ENCODE peak calls at places on chromosomes 11 and 22, in nine cellular contexts. Y is IMR-90, L is spleen, X is right lobe of liver, U is NB4, V is heart left ventricle, A is Peyer's patch, W is adrenal gland, O is K562. G is an unnamed sample.

GRCh38 chr11:47611240-47611863 is 17.1 kb upstream of the C1QTNF4 start:
- DNase-seq in Y (no peak), L (peak; percentile 36), X (no peak), U (peak; percentile 70), V (no peak), A (no peak), W (no peak), O (no peak), G (no peak)

GRCh38 chr11:69594481-69594880 is 46.5 kb upstream of the CCND1 start:
- DNase-seq in Y (no peak), L (no peak), X (no peak), U (peak; percentile 47), V (no peak), A (no peak), W (no peak), O (no peak), G (no peak)

GRCh38 chr11:17767301-17767885 is 32.8 kb downstream of the KCNC1 start:
- DNase-seq in Y (no peak), L (peak; percentile 35), X (no peak), U (peak; percentile 76), V (no peak), A (no peak), W (no peak), O (no peak), G (no peak)

GRCh38 chr11:76318744-76319384 is 62.1 kb downstream of the THAP12 start:
- DNase-seq in Y (peak; percentile 61), L (peak; percentile 95), X (peak; percentile 88), U (peak; percentile 83), V (peak; percentile 78), A (peak; percentile 89), W (peak; percentile 91), O (peak; percentile 86), G (peak; percentile 89)

GRCh38 chr22:20522134-20522827 is 14.9 kb downstream of the MED15 start:
- DNase-seq in Y (no peak), L (no peak), X (no peak), U (no peak), V (no peak), A (no peak), W (no peak), O (no peak), G (no peak)

GRCh38 chr11:59680287-59681154 is 11.7 kb upstream of the PATL1 start:
- DNase-seq in Y (peak; percentile 83), L (peak; percentile 79), X (peak; percentile 62), U (peak; percentile 83), V (peak; percentile 38), A (peak; percentile 58), W (peak; percentile 85), O (peak; percentile 92), G (peak; percentile 86)

GRCh38 chr11:57649826-57650738 is at the start of gene YPEL4:
- DNase-seq in Y (peak; percentile 83), L (peak; percentile 81), X (peak; percentile 50), U (peak; percentile 57), V (peak; percentile 61), A (peak; percentile 74), W (peak; percentile 87), O (peak; percentile 78), G (peak; percentile 94)

GRCh38 chr22:21933899-21934298 is 18.7 kb downstream of the PPM1F start:
- DNase-seq in Y (no peak), L (peak; percentile 74), X (no peak), U (no peak), V (no peak), A (no peak), W (no peak), O (no peak), G (no peak)

GRCh38 chr11:17651681-17652080 is 67.7 kb upstream of the MYOD1 start:
- DNase-seq in Y (no peak), L (no peak), X (no peak), U (no peak), V (no peak), A (no peak), W (peak; percentile 4), O (no peak), G (no peak)

GRCh38 chr22:25747245-25747944 is 5.4 kb downstream of the MYO18B start:
- DNase-seq in Y (peak; percentile 88), L (no peak), X (peak; percentile 59), U (no peak), V (no peak), A (no peak), W (peak; percentile 97), O (peak; percentile 77), G (peak; percentile 75)

GRCh38 chr22:19940536-19941364 is 822 bp upstream of the COMT start:
- DNase-seq in Y (no peak), L (no peak), X (no peak), U (peak; percentile 50), V (no peak), A (no peak), W (no peak), O (peak; percentile 78), G (no peak)

GRCh38 chr11:96827164-96827563 is 437.4 kb downstream of the JRKL start:
- DNase-seq in Y (peak; percentile 0), L (no peak), X (no peak), U (no peak), V (peak; percentile 10), A (no peak), W (no peak), O (peak; percentile 31), G (no peak)

GRCh38 chr11:62560566-62561103 is 13.1 kb downstream of the EEF1G start:
- DNase-seq in Y (peak; percentile 98), L (peak; percentile 83), X (peak; percentile 78), U (peak; percentile 96), V (peak; percentile 89), A (peak; percentile 84), W (peak; percentile 96), O (peak; percentile 92), G (peak; percentile 80)

GRCh38 chr11:3949132-3949531 is 93.7 kb downstream of the STIM1 start:
- DNase-seq in Y (no peak), L (no peak), X (no peak), U (peak; percentile 50), V (no peak), A (no peak), W (no peak), O (no peak), G (no peak)

DNA sequence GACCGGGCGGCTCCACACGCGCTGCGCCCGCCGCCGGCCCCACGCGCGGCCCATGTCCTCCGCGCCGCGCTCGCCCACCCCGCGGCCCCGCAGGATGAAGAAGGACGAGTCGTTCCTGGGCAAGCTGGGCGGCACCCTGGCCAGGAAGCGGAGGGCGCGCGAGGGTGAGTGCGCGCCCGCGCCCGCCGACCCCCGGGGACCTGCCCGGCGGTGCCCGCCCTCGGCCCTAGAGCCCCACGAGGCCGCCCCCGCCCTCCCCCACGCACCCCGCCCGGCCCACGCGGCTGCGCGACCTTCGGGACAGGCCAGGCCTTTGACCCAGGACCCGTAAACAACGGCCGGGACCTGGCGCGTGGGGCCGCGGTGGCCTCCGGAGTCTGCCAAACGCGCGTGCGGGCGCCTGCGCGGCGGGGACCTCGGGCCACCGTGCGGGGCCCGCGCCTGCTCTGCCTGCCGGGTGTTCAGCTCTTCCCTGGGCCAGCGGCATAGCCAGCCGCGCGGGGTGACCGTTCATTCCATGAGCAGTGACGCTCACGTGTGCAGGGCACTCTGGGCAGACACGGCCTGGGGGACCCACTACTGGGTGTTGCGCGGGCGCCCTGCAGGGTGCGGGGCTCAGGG is at the start of gene PARVB:
- DNase-seq in Y (no peak), L (peak; percentile 87), X (peak; percentile 48), U (peak; percentile 55), V (peak; percentile 46), A (no peak), W (no peak), O (peak; percentile 33), G (peak; percentile 63)
- TF ChIP-seq POLR2A in Y (peak; percentile 52), L (no peak), X (peak; percentile 11), U (peak; percentile 27), V (no peak), A (no peak), W (peak; percentile 46), O (no peak), G (no peak)

GRCh38 chr11:1836011-1836945 is 1.5 kb downstream of the SYT8 start:
- DNase-seq in Y (no peak), L (peak; percentile 82), X (peak; percentile 26), U (no peak), V (no peak), A (peak; percentile 50), W (no peak), O (no peak), G (no peak)
- TF ChIP-seq POLR2A in Y (no peak), L (no peak), X (no peak), U (no peak), V (no peak), A (no peak), W (no peak), O (no peak), G (no peak)

GRCh38 chr22:18023509-18024275 is 669 bp downstream of the MICAL3 start:
- DNase-seq in Y (peak; percentile 85), L (peak; percentile 82), X (peak; percentile 83), U (no peak), V (peak; percentile 78), A (peak; percentile 89), W (peak; percentile 92), O (peak; percentile 46), G (peak; percentile 66)
- TF ChIP-seq POLR2A in Y (no peak), L (no peak), X (peak; percentile 30), U (no peak), V (no peak), A (peak; percentile 44), W (peak; percentile 86), O (no peak), G (no peak)

GRCh38 chr11:110935018-110935640 is 222.9 kb upstream of the ARHGAP20 start:
- DNase-seq in Y (no peak), L (no peak), X (no peak), U (no peak), V (no peak), A (no peak), W (no peak), O (no peak), G (no peak)
- TF ChIP-seq POLR2A in Y (no peak), L (no peak), X (no peak), U (no peak), V (no peak), A (no peak), W (no peak), O (no peak), G (no peak)

DNA sequence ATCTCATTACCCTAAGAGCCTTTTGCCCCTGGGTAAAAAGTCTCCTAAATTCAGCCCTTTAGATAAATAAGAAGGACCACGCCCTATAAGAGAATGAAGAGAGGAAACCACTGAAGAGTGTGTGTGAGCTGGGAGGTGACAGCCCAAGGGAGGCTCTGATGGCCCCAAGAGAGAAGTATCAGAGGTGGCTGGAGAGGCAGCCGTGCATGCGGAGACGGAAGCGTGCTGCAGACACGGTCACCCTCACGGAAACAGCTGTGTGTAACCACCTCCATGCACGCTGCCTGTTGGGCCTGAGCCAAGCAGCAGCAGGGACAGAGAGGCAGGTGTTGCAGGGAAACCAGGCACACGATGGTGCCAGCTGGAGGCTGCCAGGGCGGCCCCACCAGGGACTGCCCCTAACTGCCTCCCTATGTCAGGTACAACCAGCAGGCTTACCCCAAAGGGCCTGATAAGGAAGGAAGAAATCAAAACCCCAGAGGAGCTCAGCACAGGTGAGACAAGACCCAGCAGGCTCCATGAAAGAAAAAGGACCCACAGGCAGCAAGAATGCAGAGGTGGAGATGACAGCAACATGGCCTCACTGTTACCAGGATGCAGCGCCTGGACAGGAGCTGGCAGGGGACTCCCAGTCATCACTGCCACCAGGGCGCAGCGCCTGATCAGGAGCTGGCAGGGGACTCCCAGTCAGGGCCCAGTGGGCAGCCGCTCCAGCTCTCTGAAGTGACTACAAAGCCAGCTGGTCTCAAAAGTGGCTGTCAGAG is 7.8 kb downstream of the LARGE2 start:
- DNase-seq in Y (no peak), L (peak; percentile 95), X (no peak), U (peak; percentile 74), V (peak; percentile 42), A (peak; percentile 74), W (peak; percentile 66), O (peak; percentile 24), G (no peak)
- TF ChIP-seq POLR2A in Y (no peak), L (no peak), X (no peak), U (no peak), V (no peak), A (no peak), W (no peak), O (no peak), G (no peak)

GRCh38 chr11:102452461-102453285 is at the start of gene TMEM123:
- DNase-seq in Y (peak; percentile 58), L (peak; percentile 97), X (peak; percentile 92), U (peak; percentile 94), V (peak; percentile 86), A (peak; percentile 88), W (peak; percentile 76), O (peak; percentile 83), G (peak; percentile 65)
- TF ChIP-seq POLR2A in Y (no peak), L (peak; percentile 74), X (peak; percentile 71), U (peak; percentile 88), V (peak; percentile 69), A (peak; percentile 53), W (peak; percentile 74), O (peak; percentile 80), G (no peak)